ENCODE peak calls at places on chromosomes 4 and X, in four cellular contexts. A is CD4-positive, alpha-beta T cell; U is HT1080; X is H4. H is an unnamed sample.

GRCh38 chr4:10454726-10455125 is 2.5 kb downstream of the ZNF518B start:
- DNase-seq in A (no peak), U (no peak), X (no peak), H (no peak)

GRCh38 chr4:27176400-27176799 is 315.8 kb downstream of the STIM2 start:
- DNase-seq in A (no peak), U (peak; percentile 13), X (peak; percentile 39), H (no peak)

GRCh38 chr4:113845138-113845537 is 83.6 kb upstream of the CAMK2D start:
- DNase-seq in A (no peak), U (no peak), X (no peak), H (no peak)

GRCh38 chrX:7283741-7284140 is 135.8 kb upstream of the PUDP start:
- DNase-seq in A (no peak), U (no peak), X (no peak), H (no peak)

GRCh38 chr4:150119492-150119891 is 41.2 kb downstream of the DCLK2 start:
- DNase-seq in A (no peak), U (peak; percentile 81), X (no peak), H (no peak)

GRCh38 chrX:71911023-71911730 is 532 bp downstream of the NHSL2 start:
- DNase-seq in A (peak; percentile 2), U (peak; percentile 42), X (no peak), H (no peak)

GRCh38 chrX:139905041-139905440 is 27.8 kb downstream of the ATP11C start:
- DNase-seq in A (no peak), U (no peak), X (no peak), H (no peak)

GRCh38 chr4:123640271-123640670 is 243.7 kb downstream of the SPRY1 start:
- DNase-seq in A (no peak), U (peak; percentile 79), X (no peak), H (no peak)

GRCh38 chrX:153465691-153466380 is 4.5 kb downstream of the HAUS7 start:
- DNase-seq in A (no peak), U (no peak), X (no peak), H (no peak)

GRCh38 chr4:3871181-3871852 is 105.1 kb downstream of the ADRA2C start:
- DNase-seq in A (no peak), U (no peak), X (no peak), H (no peak)

GRCh38 chr4:532588-533317 is 33.7 kb downstream of the PIGG start:
- DNase-seq in A (no peak), U (no peak), X (no peak), H (no peak)

GRCh38 chr4:78362310-78362709 is 189.3 kb upstream of the ANXA3 start:
- DNase-seq in A (no peak), U (no peak), X (no peak), H (no peak)

GRCh38 chr4:2843909-2844584 is 403 bp downstream of the ADD1 start:
- DNase-seq in A (no peak), U (no peak), X (no peak), H (no peak)

GRCh38 chrX:32525234-32525633 is 686.1 kb downstream of the DMD start:
- DNase-seq in A (no peak), U (no peak), X (no peak), H (no peak)

GRCh38 chr4:7206385-7206784 is 14.0 kb downstream of the SORCS2 start:
- DNase-seq in A (no peak), U (peak; percentile 73), X (peak; percentile 58), H (no peak)

GRCh38 chr4:15303052-15303641 is 124.7 kb upstream of the C1QTNF7 start:
- DNase-seq in A (no peak), U (peak; percentile 66), X (no peak), H (no peak)

GRCh38 chr4:26459054-26459755 is 31.1 kb downstream of the CCKAR start:
- DNase-seq in A (no peak), U (peak; percentile 21), X (peak; percentile 80), H (no peak)

GRCh38 chr4:115272185-115272584 is 158.8 kb upstream of the NDST4 start:
- DNase-seq in A (no peak), U (no peak), X (no peak), H (no peak)

GRCh38 chr4:26173619-26174018 is 147.2 kb upstream of the RBPJ start:
- DNase-seq in A (no peak), U (no peak), X (peak; percentile 94), H (no peak)

GRCh38 chrX:49071877-49072711 is 1.7 kb downstream of the PRAF2 start:
- DNase-seq in A (no peak), U (no peak), X (no peak), H (no peak)

GRCh38 chr4:16617416-16617815 is 281.0 kb downstream of the LDB2 start:
- DNase-seq in A (no peak), U (no peak), X (no peak), H (no peak)

GRCh38 chr4:159787901-159788300 is 685.0 kb downstream of the RAPGEF2 start:
- DNase-seq in A (no peak), U (peak; percentile 85), X (peak; percentile 80), H (no peak)

GRCh38 chr4:118845552-118846065 is 9.7 kb upstream of the SEC24D start:
- DNase-seq in A (no peak), U (no peak), X (no peak), H (no peak)

GRCh38 chr4:3201718-3202702 is 46.9 kb upstream of the MSANTD1 start:
- DNase-seq in A (peak; percentile 51), U (peak; percentile 47), X (no peak), H (no peak)

GRCh38 chr4:88706574-88706973 is 8.9 kb upstream of the NAP1L5 start:
- DNase-seq in A (no peak), U (peak; percentile 24), X (peak; percentile 23), H (peak; percentile 14)

GRCh38 chr4:64781737-64782326 is 372.6 kb upstream of the TECRL start:
- DNase-seq in A (no peak), U (peak; percentile 26), X (peak; percentile 24), H (no peak)

GRCh38 chrX:4762196-4762595 is 1048.7 kb upstream of the PRKX start:
- DNase-seq in A (no peak), U (peak; percentile 29), X (peak; percentile 6), H (no peak)

GRCh38 chr4:25925486-25926201 is 11.6 kb downstream of the SMIM20 start:
- DNase-seq in A (no peak), U (no peak), X (no peak), H (no peak)

GRCh38 chr4:170776983-170777382 is 687.2 kb upstream of the AADAT start:
- DNase-seq in A (no peak), U (no peak), X (no peak), H (no peak)

GRCh38 chr4:25782482-25782881 is 80.3 kb downstream of the SEL1L3 start:
- DNase-seq in A (no peak), U (no peak), X (no peak), H (no peak)

GRCh38 chr4:119040711-119041185 is 94.9 kb upstream of the MYOZ2 start:
- DNase-seq in A (no peak), U (peak; percentile 61), X (no peak), H (no peak)

GRCh38 chrX:154655786-154656185 is 2.4 kb upstream of the CTAG2 start:
- DNase-seq in A (no peak), U (no peak), X (no peak), H (no peak)

GRCh38 chrX:154363706-154364439 is 10.6 kb downstream of the FLNA start:
- DNase-seq in A (no peak), U (no peak), X (no peak), H (no peak)

GRCh38 chr4:7430368-7430964 is 4.3 kb downstream of the PSAPL1 start:
- DNase-seq in A (no peak), U (no peak), X (no peak), H (no peak)

GRCh38 chr4:38740303-38740702 is 42.5 kb downstream of the TLR10 start:
- DNase-seq in A (no peak), U (no peak), X (no peak), H (no peak)